ENCODE peak calls at places on chromosome 14, in five cellular contexts. T is tibial artery, D is body of pancreas, J is GM12878, V is SK-N-SH. W is an unnamed sample.

GRCh38 chr14:53411110-53411509 is 258.0 kb upstream of the DDHD1 start:
- DNase-seq in T (no peak), D (no peak), J (no peak), V (no peak), W (no peak)

GRCh38 chr14:93643127-93643526 is 145.2 kb downstream of the PRIMA1 start:
- DNase-seq in T (no peak), D (no peak), J (no peak), V (no peak), W (no peak)

GRCh38 chr14:77139540-77140342 is 1.9 kb downstream of the ZDHHC22 start:
- DNase-seq in T (no peak), D (peak; percentile 56), J (no peak), V (peak; percentile 90), W (no peak)

GRCh38 chr14:62847168-62847567 is 198.1 kb downstream of the KCNH5 start:
- DNase-seq in T (no peak), D (no peak), J (no peak), V (no peak), W (no peak)

GRCh38 chr14:92513204-92513965 is at the start of gene RIN3:
- DNase-seq in T (peak; percentile 50), D (no peak), J (no peak), V (peak; percentile 47), W (peak; percentile 61)

GRCh38 chr14:68084256-68084655 is 264.7 kb downstream of the RAD51B start:
- DNase-seq in T (no peak), D (no peak), J (no peak), V (no peak), W (no peak)

GRCh38 chr14:104075530-104076151 is 9.9 kb upstream of the ASPG start:
- DNase-seq in T (no peak), D (no peak), J (no peak), V (peak; percentile 32), W (no peak)

GRCh38 chr14:65790185-65790815 is 377.8 kb downstream of the FUT8 start:
- DNase-seq in T (no peak), D (no peak), J (no peak), V (peak; percentile 72), W (no peak)

GRCh38 chr14:29716150-29716549 is 211.5 kb downstream of the PRKD1 start:
- DNase-seq in T (no peak), D (no peak), J (no peak), V (no peak), W (no peak)

GRCh38 chr14:90508536-90509254 is 111.9 kb downstream of the CALM1 start:
- DNase-seq in T (no peak), D (peak; percentile 69), J (no peak), V (no peak), W (peak; percentile 50)

GRCh38 chr14:59688224-59689170 is 111.9 kb upstream of the CCDC175 start:
- DNase-seq in T (peak; percentile 63), D (peak; percentile 31), J (no peak), V (peak; percentile 38), W (no peak)

GRCh38 chr14:20516921-20517320 is 11.6 kb downstream of the RNASE10 start:
- DNase-seq in T (no peak), D (no peak), J (no peak), V (no peak), W (no peak)

GRCh38 chr14:96271421-96271762 is 15.4 kb downstream of the BDKRB1 start:
- DNase-seq in T (no peak), D (no peak), J (no peak), V (no peak), W (no peak)

GRCh38 chr14:90105756-90106155 is 44.0 kb downstream of the KCNK13 start:
- DNase-seq in T (no peak), D (no peak), J (no peak), V (no peak), W (no peak)

GRCh38 chr14:63200767-63201166 is 3.5 kb upstream of the RHOJ start:
- DNase-seq in T (no peak), D (no peak), J (no peak), V (no peak), W (no peak)

GRCh38 chr14:95683793-95684192 is 2.4 kb upstream of the TCL1B start:
- DNase-seq in T (no peak), D (peak; percentile 62), J (no peak), V (no peak), W (no peak)

GRCh38 chr14:69620981-69621380 is 9.6 kb downstream of the SUSD6 start:
- DNase-seq in T (no peak), D (no peak), J (no peak), V (no peak), W (no peak)

GRCh38 chr14:69625299-69626131 is 14.1 kb downstream of the SUSD6 start:
- DNase-seq in T (peak; percentile 70), D (peak; percentile 48), J (peak; percentile 88), V (no peak), W (peak; percentile 58)

GRCh38 chr14:69624131-69624530 is 12.7 kb downstream of the SUSD6 start:
- DNase-seq in T (no peak), D (no peak), J (no peak), V (no peak), W (no peak)

GRCh38 chr14:69629225-69630127 is 18.1 kb downstream of the SUSD6 start:
- DNase-seq in T (no peak), D (no peak), J (no peak), V (no peak), W (no peak)

GRCh38 chr14:69626132-69626500 is 14.7 kb downstream of the SUSD6 start:
- DNase-seq in T (no peak), D (no peak), J (no peak), V (no peak), W (no peak)
- H3K4me1 ChIP-seq in T (peaks cover 69% of the 10 kb centered on the region), D (peaks cover 49% of the 10 kb centered on the region), J (peaks cover 61% of the 10 kb centered on the region), V (peaks cover 20% of the 10 kb centered on the region), W (peaks cover 31% of the 10 kb centered on the region)

GRCh38 chr14:52318057-52318456 is 3.9 kb downstream of the PTGER2 start:
- DNase-seq in T (no peak), D (no peak), J (no peak), V (no peak), W (no peak)
- H3K4me3 ChIP-seq in T (no peak overlapping the region), D (no peak overlapping the region), J (no peak overlapping the region), V (no peak overlapping the region), W (no peak overlapping the region)

DNA sequence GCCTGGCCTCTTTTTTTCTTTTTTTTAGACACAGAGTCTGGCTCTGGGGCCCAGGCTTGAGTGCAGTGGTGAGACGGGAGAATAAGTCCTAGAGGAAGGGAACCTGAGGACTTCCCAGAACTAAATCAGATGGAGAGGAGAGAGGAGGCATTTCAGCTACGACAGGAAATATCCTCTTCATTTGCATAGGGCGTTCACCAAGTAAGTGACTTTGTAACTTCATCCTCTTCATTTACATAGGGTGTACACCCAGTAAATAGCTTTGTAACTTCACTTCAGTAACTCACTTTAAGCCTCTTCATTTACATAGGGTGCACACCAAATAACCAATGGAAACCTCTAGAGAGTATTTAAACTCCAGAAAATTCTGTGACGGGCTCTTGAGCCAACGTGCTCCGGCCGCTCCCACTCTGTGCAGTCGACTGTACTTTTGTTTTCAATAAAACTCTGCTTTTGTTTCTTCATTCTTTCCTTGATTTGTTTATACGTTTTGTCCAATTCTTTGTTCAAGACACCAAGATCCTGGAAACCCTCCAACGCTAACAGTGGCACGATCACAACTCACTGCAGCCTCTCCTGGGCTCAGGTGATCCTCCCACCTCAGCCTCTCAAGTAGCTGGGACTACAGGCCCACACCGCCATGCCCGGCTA is 21.4 kb upstream of the ANKRD9 start:
- DNase-seq in T (no peak), D (no peak), J (no peak), V (no peak), W (no peak)
- H3K27ac ChIP-seq in T (no peak overlapping the region), D (no peak overlapping the region), J (no peak overlapping the region), V (no peak overlapping the region), W (peak overlapping the region; percentile 70)

GRCh38 chr14:100012478-100012925 is 52.7 kb upstream of the EVL start:
- DNase-seq in T (no peak), D (no peak), J (peak; percentile 24), V (no peak), W (no peak)
- H3K4me1 ChIP-seq in T (no peaks in the 10 kb centered on the region), D (peaks cover 16% of the 10 kb centered on the region), J (no peaks in the 10 kb centered on the region), V (peaks cover 16% of the 10 kb centered on the region), W (peaks cover 5% of the 10 kb centered on the region)

GRCh38 chr14:26595922-26596721 is 1.7 kb downstream of the NOVA1 start:
- DNase-seq in T (no peak), D (no peak), J (no peak), V (no peak), W (no peak)

GRCh38 chr14:26597136-26598080 is at the start of gene NOVA1:
- DNase-seq in T (peak; percentile 25), D (peak; percentile 24), J (no peak), V (peak; percentile 68), W (no peak)

GRCh38 chr14:26598672-26599131 is 869 bp upstream of the NOVA1 start:
- DNase-seq in T (no peak), D (peak; percentile 5), J (no peak), V (peak; percentile 4), W (no peak)

GRCh38 chr14:26596722-26597030 is 1.2 kb downstream of the NOVA1 start:
- DNase-seq in T (peak; percentile 21), D (no peak), J (no peak), V (no peak), W (no peak)

DNA sequence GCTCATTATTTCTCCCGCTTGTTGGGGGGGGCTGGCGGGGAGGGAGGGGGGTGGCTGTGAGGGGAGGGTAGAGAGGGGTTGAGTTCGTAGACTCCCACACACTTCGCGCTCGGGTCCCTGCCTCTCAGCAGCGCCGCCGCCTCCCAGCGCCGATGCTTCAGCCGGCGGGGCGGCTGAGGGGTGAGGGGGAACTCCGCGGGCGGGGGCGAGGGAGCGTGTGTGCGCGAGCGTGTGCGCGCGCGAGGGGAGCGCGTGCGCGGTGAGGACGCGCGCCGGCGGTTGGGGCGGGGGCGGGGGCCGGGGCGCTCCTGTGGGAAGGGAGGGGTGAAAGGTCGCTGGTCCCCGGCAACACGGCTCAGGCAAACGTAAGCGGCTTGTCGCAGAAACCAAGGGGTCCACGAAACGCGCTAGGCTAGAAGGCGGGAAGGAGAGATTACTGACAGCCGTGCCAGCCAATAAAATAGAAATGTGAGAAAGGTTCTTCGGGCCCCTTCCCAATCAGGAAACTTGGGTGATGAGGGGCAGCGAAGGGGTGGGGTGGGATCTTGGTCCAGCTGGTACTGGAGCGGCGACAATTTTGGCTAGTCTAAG is 343 bp upstream of the NOVA1 start:
- DNase-seq in T (peak; percentile 84), D (peak; percentile 86), J (no peak), V (peak; percentile 87), W (peak; percentile 81)
- H3K4me3 ChIP-seq in T (peak overlapping the region; percentile 70), D (peak overlapping the region; percentile 63), J (no peak overlapping the region), V (peak overlapping the region; percentile 68), W (peak overlapping the region; percentile 59)

GRCh38 chr14:98954347-98955000 is 317.5 kb downstream of the BCL11B start:
- DNase-seq in T (no peak), D (no peak), J (no peak), V (no peak), W (no peak)
- H3K27ac ChIP-seq in T (no peak overlapping the region), D (no peak overlapping the region), J (no peak overlapping the region), V (no peak overlapping the region), W (no peak overlapping the region)